ENCODE peak calls at places on chromosome 19, in eight cellular contexts. V is tibial nerve, N is body of pancreas, B is GM13977, Z is omental fat pad, Y is heart right ventricle, M is adrenal gland, K is thoracic aorta. W is an unnamed sample.

GRCh38 chr19:29603308-29603707 is 2.8 kb upstream of the POP4 start:
- DNase-seq in V (no peak), N (no peak), B (no peak), Z (no peak), Y (no peak), M (no peak), K (no peak), W (no peak)

GRCh38 chr19:7260161-7260560 is 34.1 kb downstream of the INSR start:
- DNase-seq in V (no peak), N (no peak), B (no peak), Z (no peak), Y (no peak), M (no peak), K (no peak), W (no peak)

GRCh38 chr19:54684537-54684936 is 21.8 kb downstream of the LILRB4 start:
- DNase-seq in V (no peak), N (no peak), B (no peak), Z (no peak), Y (peak; percentile 24), M (peak; percentile 30), K (no peak), W (peak; percentile 13)

GRCh38 chr19:48558018-48558684 is 6.2 kb downstream of the SULT2B1 start:
- DNase-seq in V (no peak), N (no peak), B (no peak), Z (no peak), Y (no peak), M (peak; percentile 52), K (no peak), W (peak; percentile 68)

GRCh38 chr19:48681127-48681470 is 8.3 kb upstream of the NTN5 start:
- DNase-seq in V (no peak), N (no peak), B (peak; percentile 50), Z (no peak), Y (no peak), M (no peak), K (no peak), W (peak; percentile 8)

GRCh38 chr19:6023085-6023682 is 45.2 kb upstream of the RANBP3 start:
- DNase-seq in V (no peak), N (no peak), B (no peak), Z (no peak), Y (no peak), M (no peak), K (no peak), W (peak; percentile 67)

GRCh38 chr19:1295169-1296012 is 9.7 kb downstream of the EFNA2 start:
- DNase-seq in V (no peak), N (no peak), B (peak; percentile 84), Z (no peak), Y (no peak), M (no peak), K (no peak), W (no peak)

GRCh38 chr19:18746393-18747167 is 44.5 kb downstream of the COMP start:
- DNase-seq in V (no peak), N (no peak), B (no peak), Z (no peak), Y (no peak), M (no peak), K (no peak), W (no peak)

GRCh38 chr19:52138614-52139290 is 986 bp downstream of the ZNF616 start:
- DNase-seq in V (no peak), N (peak; percentile 17), B (peak; percentile 25), Z (no peak), Y (peak; percentile 9), M (peak; percentile 27), K (no peak), W (no peak)

GRCh38 chr19:49442354-49442753 is 1.0 kb upstream of the SLC17A7 start:
- DNase-seq in V (peak; percentile 69), N (no peak), B (no peak), Z (no peak), Y (peak; percentile 44), M (no peak), K (no peak), W (no peak)

GRCh38 chr19:55257461-55258411 is 1.1 kb downstream of the PPP6R1 start:
- DNase-seq in V (no peak), N (peak; percentile 23), B (no peak), Z (no peak), Y (no peak), M (peak; percentile 45), K (no peak), W (no peak)

GRCh38 chr19:42658148-42658547 is 63.4 kb upstream of the CEACAM8 start:
- DNase-seq in V (no peak), N (no peak), B (no peak), Z (no peak), Y (no peak), M (no peak), K (no peak), W (no peak)

GRCh38 chr19:10251792-10252694 is at the start of gene MRPL4:
- DNase-seq in V (peak; percentile 94), N (peak; percentile 96), B (peak; percentile 95), Z (peak; percentile 87), Y (peak; percentile 98), M (peak; percentile 95), K (peak; percentile 93), W (peak; percentile 99)

GRCh38 chr19:958967-959685 is 25.0 kb upstream of the WDR18 start:
- DNase-seq in V (no peak), N (no peak), B (no peak), Z (no peak), Y (no peak), M (no peak), K (no peak), W (peak; percentile 51)

DNA sequence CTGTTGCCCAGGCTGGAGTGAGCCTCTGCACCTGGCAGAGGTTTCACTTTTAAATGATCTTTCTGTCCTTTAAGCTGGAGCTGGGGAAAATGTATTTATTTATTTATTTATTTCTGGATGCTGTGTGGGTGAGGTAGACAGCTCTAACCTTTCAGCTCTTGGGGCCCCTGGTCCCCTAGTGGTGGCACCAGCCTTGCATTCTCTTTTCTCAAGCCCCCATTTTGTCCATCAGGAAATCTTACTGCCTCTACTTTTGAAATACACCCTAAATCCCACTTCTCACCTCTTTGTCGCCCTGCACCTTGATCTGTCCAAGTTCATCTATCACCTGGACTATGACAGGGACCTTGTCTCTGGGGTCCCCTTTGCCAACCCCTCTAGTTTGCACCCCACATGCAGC is 2.1 kb upstream of the B9D2 start:
- DNase-seq in V (no peak), N (no peak), B (peak; percentile 35), Z (no peak), Y (no peak), M (no peak), K (no peak), W (no peak)
- TF ChIP-seq CTCF in V (no peak), N (no peak), B (peak; percentile 35), Z (no peak), Y (no peak), M (no peak), K (no peak), W (peak; percentile 59)

GRCh38 chr19:8403098-8403819 is 9.8 kb upstream of the MARCHF2 start:
- DNase-seq in V (no peak), N (no peak), B (no peak), Z (no peak), Y (no peak), M (no peak), K (no peak), W (no peak)
- TF ChIP-seq CTCF in V (no peak), N (no peak), B (no peak), Z (no peak), Y (no peak), M (no peak), K (no peak), W (no peak)

GRCh38 chr19:50878851-50879250 is 5.6 kb downstream of the KLK2 start:
- DNase-seq in V (no peak), N (no peak), B (no peak), Z (no peak), Y (no peak), M (no peak), K (no peak), W (no peak)

GRCh38 chr19:50877338-50877737 is 4.1 kb downstream of the KLK2 start:
- DNase-seq in V (no peak), N (no peak), B (no peak), Z (no peak), Y (no peak), M (no peak), K (no peak), W (no peak)

GRCh38 chr19:50880241-50880640 is 7.0 kb downstream of the KLK2 start:
- DNase-seq in V (no peak), N (no peak), B (no peak), Z (no peak), Y (no peak), M (no peak), K (no peak), W (no peak)

DNA sequence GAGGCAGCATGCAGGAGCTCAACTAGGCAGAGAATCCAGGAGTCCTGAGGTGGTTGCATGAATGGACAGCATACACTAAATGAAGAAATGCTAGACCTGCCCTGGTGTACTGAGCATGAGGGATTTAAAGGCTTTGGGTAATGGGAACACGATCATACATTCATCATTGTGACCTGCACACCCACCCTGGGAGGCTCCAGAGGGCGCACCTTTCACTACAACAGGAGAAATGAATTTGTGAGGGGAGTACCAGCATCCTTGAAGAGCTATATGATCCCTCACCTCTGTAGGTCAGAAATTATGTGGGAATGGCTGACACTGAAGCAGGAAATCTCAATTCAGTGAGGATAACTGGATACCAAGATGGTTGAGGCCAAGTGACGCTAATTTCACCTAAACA is 8.9 kb downstream of the KLK2 start:
- DNase-seq in V (no peak), N (no peak), B (no peak), Z (no peak), Y (no peak), M (no peak), K (no peak), W (no peak)
- TF ChIP-seq CTCF in V (no peak), N (no peak), B (peak; percentile 27), Z (no peak), Y (no peak), M (no peak), K (no peak), W (no peak)

GRCh38 chr19:3692141-3693029 is 7.9 kb downstream of the PIP5K1C start:
- DNase-seq in V (no peak), N (no peak), B (no peak), Z (no peak), Y (no peak), M (no peak), K (no peak), W (no peak)
- TF ChIP-seq CTCF in V (peak; percentile 32), N (peak; percentile 21), B (peak; percentile 75), Z (no peak), Y (peak; percentile 59), M (peak; percentile 14), K (peak; percentile 48), W (peak; percentile 74)

DNA sequence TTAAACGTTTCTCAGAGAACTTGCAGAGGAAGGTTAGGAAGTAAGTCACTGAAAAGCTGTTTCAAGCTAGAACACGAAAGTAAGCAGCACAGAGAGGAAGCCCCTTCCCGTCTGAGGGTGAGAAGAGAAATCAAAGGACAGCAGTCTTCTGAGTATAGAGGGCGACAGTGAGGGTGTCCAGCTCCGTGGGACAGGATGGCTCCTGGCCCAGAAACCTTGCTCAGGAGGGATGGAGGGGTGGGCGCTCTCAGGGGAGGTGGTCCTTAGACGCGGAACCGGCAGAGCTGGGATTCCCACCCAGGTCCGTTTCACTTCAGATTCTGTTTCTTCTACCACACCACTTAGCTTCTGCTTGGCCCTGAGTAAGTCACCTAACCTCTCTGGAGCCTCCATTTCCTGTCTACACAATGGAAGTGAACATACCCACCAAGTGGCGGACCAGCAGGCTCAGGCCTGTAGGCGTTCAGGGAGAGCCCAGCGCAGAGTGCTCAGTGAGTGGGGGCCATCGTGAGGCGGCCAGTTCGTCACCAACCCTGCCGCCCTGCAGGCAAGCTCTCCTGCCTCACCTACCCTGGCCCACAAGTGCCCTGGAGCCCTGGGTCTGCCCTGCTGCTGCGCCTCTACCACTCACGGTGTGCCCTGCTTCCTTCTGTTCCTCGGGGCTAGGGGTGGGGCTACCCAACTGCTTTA is 5.5 kb upstream of the RSPH6A start:
- DNase-seq in V (no peak), N (no peak), B (no peak), Z (no peak), Y (no peak), M (no peak), K (no peak), W (no peak)
- TF ChIP-seq CTCF in V (no peak), N (no peak), B (no peak), Z (no peak), Y (no peak), M (no peak), K (no peak), W (no peak)

W was measured in HFFc6.